ENCODE peak calls at places on chromosomes 4 and X, in seven cellular contexts. F is activated B cell treated with CpG ODN at 0.5 μM for 24 hours, Y is WTC11, P is mucosa of descending colon, W is lower leg skin, B is IMR-90, Q is kidney epithelial cell. I is an unnamed sample.

GRCh38 chrX:63930140-63930539 is 145.1 kb upstream of the ARHGEF9 start:
- DNase-seq in P (no peak), Y (peak), B (no peak), F (no peak), W (no peak), Q (no peak), I (peak)

GRCh38 chr4:81971637-81972036 is 402.2 kb downstream of the HNRNPD start:
- DNase-seq in W (no peak), F (no peak), Y (no peak), P (no peak), Q (no peak), B (no peak), I (no peak)

GRCh38 chr4:112515278-112516075 is 503 bp downstream of the NEUROG2 start:
- DNase-seq in F (peak), W (peak), Q (no peak), P (peak), B (no peak), Y (peak), I (peak)

GRCh38 chr4:110970642-110971041 is 347.8 kb upstream of the PITX2 start:
- DNase-seq in F (no peak), P (peak), Q (no peak), B (peak), W (no peak), Y (peak), I (peak)

GRCh38 chr4:122577189-122577553 is 43.7 kb downstream of the IL21 start:
- DNase-seq in P (no peak), Y (no peak), B (no peak), F (no peak), W (no peak), Q (no peak), I (no peak)

GRCh38 chr4:115090483-115091075 is 22.8 kb downstream of the NDST4 start:
- DNase-seq in W (no peak), F (no peak), Q (peak), B (peak), Y (no peak), P (no peak), I (no peak)

GRCh38 chr4:188941524-188942109 is 802.4 kb downstream of the TRIML1 start:
- DNase-seq in F (no peak), P (no peak), Q (peak), Y (no peak), B (peak), W (no peak), I (no peak)

GRCh38 chrX:119201570-119201969 is 34.5 kb upstream of the PGRMC1 start:
- DNase-seq in F (no peak), B (peak), Y (no peak), Q (no peak), P (no peak), W (no peak), I (no peak)

GRCh38 chr4:163092093-163092492 is 74.6 kb downstream of the NAF1 start:
- DNase-seq in Q (no peak), P (no peak), Y (no peak), B (no peak), F (no peak), W (no peak), I (no peak)

GRCh38 chrX:133660356-133660755 is 245.1 kb upstream of the GPC4 start:
- DNase-seq in P (no peak), F (no peak), W (no peak), Q (no peak), B (peak), Y (no peak), I (no peak)

GRCh38 chr4:1291091-1291490 is 1.4 kb downstream of the MAEA start:
- DNase-seq in W (peak), F (no peak), P (no peak), Y (no peak), B (no peak), Q (no peak), I (no peak)

GRCh38 chr4:8157496-8157895 is 1.1 kb downstream of the ABLIM2 start:
- DNase-seq in Y (peak), Q (no peak), B (no peak), F (no peak), W (no peak), P (peak), I (no peak)

GRCh38 chr4:164616961-164617360 is 137.0 kb upstream of the SMIM31 start:
- DNase-seq in P (no peak), Q (no peak), B (no peak), Y (no peak), F (no peak), W (no peak), I (no peak)

GRCh38 chr4:22607382-22607781 is 85.4 kb upstream of the GBA3 start:
- DNase-seq in Q (no peak), B (peak), P (peak), F (no peak), Y (peak), W (no peak), I (peak)

GRCh38 chr4:5874811-5875465 is 17.9 kb downstream of the CRMP1 start:
- DNase-seq in W (no peak), P (no peak), B (peak), Q (no peak), Y (peak), F (no peak), I (no peak)

GRCh38 chr4:55079451-55080173 is 45.8 kb downstream of the KDR start:
- DNase-seq in Q (no peak), B (no peak), F (no peak), P (no peak), Y (no peak), W (no peak), I (no peak)

GRCh38 chr4:76977731-76978350 is 28.3 kb downstream of the SEPTIN11 start:
- DNase-seq in B (peak), Y (no peak), Q (no peak), F (no peak), W (no peak), P (no peak), I (no peak)

GRCh38 chr4:38948551-38948950 is 80.9 kb downstream of the FAM114A1 start:
- DNase-seq in P (peak), W (no peak), Q (peak), Y (no peak), F (no peak), B (peak), I (no peak)

GRCh38 chr4:99655315-99656081 is 2.1 kb downstream of the C4orf54 start:
- DNase-seq in W (no peak), B (peak), F (no peak), Y (no peak), Q (peak), P (no peak), I (no peak)

GRCh38 chr4:139828966-139829662 is 163.5 kb downstream of the MGST2 start:
- DNase-seq in Y (no peak), P (no peak), Q (no peak), B (no peak), F (no peak), W (no peak), I (no peak)

GRCh38 chrX:8783100-8784098 is 17.8 kb downstream of the FAM9A start:
- DNase-seq in Q (no peak), B (peak), W (no peak), F (no peak), P (no peak), Y (peak), I (peak)

GRCh38 chr4:66655505-66655904 is 889.8 kb downstream of the CENPC start:
- DNase-seq in Q (no peak), Y (no peak), F (no peak), P (no peak), B (no peak), W (no peak), I (no peak)

GRCh38 chr4:40402556-40402955 is 67.4 kb downstream of the CHRNA9 start:
- DNase-seq in P (no peak), F (no peak), Q (no peak), Y (no peak), W (no peak), B (no peak), I (no peak)

GRCh38 chr4:127868196-127868595 is 12.5 kb upstream of the PLK4 start:
- DNase-seq in P (no peak), W (no peak), F (no peak), Y (no peak), Q (no peak), B (peak), I (no peak)

GRCh38 chr4:8726344-8726851 is 133.8 kb downstream of the CPZ start:
- DNase-seq in Y (no peak), W (peak), P (no peak), Q (no peak), F (peak), B (no peak), I (no peak)

GRCh38 chr4:104905546-104905945 is 241.1 kb upstream of the TET2 start:
- DNase-seq in Y (no peak), Q (no peak), B (no peak), F (no peak), P (no peak), W (no peak), I (no peak)

GRCh38 chr4:6020633-6021032 is 2.4 kb upstream of the C4orf50 start:
- DNase-seq in W (no peak), P (no peak), Y (no peak), B (no peak), F (no peak), Q (no peak), I (no peak)

GRCh38 chr4:7824218-7824617 is 115.4 kb downstream of the AFAP1 start:
- DNase-seq in B (peak), P (no peak), Q (no peak), W (no peak), Y (no peak), F (no peak), I (no peak)

GRCh38 chr4:152258804-152259708 is 276.8 kb downstream of the FBXW7 start:
- DNase-seq in Q (peak), W (no peak), B (peak), Y (no peak), P (no peak), F (no peak), I (no peak)

GRCh38 chr4:111675746-111676145 is 469.5 kb upstream of the FAM241A start:
- DNase-seq in W (no peak), B (no peak), Q (no peak), P (no peak), F (no peak), Y (peak), I (no peak)

GRCh38 chr4:27082786-27083185 is 222.1 kb downstream of the STIM2 start:
- DNase-seq in F (no peak), Q (no peak), W (peak), Y (no peak), P (no peak), B (no peak), I (no peak)

GRCh38 chr4:122635205-122635604 is 14.3 kb upstream of the IL21 start:
- DNase-seq in B (no peak), W (no peak), F (no peak), P (no peak), Y (no peak), Q (no peak), I (no peak)

GRCh38 chr4:3402409-3403103 is 39.2 kb upstream of the HGFAC start:
- DNase-seq in P (no peak), W (peak), Q (no peak), Y (no peak), B (peak), F (no peak), I (no peak)

GRCh38 chr4:125985856-125986255 is 671.1 kb downstream of the FAT4 start:
- DNase-seq in W (no peak), Y (peak), P (no peak), F (no peak), Q (no peak), B (no peak), I (no peak)

GRCh38 chrX:16103625-16104024 is 19.7 kb upstream of the GRPR start:
- DNase-seq in F (no peak), W (no peak), B (no peak), Y (no peak), Q (no peak), P (no peak), I (no peak)

DNA sequence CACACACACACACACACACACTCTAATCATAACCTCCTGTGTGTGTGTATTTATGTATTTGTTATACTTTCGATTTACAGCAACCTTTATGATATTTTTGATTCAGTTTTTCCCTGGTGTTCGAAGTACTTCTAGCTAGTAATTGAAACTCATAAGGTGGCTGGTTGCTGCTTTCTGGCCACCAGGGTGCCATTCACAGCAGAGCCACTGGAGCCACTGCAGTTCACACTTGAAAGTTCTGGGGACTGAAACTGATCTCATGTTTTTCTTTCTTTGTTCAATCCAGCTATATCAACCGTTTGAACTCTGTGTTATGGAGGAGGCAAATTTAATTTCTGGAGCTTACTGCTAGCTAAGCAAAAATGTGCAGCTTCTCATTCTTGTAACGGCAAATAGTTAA is 419.4 kb downstream of the ADGRL3 start:
- DNase-seq in F (no peak), B (no peak), Q (no peak), P (no peak), W (no peak), Y (no peak), I (no peak)
- TF ChIP-seq CTCF in F (no peak), B (no peak), Q (peak), P (no peak), W (no peak), Y (no peak), I (peak)

GRCh38 chrX:5236096-5236495 is 992.6 kb downstream of the NLGN4X start:
- DNase-seq in Y (peak), F (no peak), P (no peak), Q (no peak), W (no peak), B (no peak), I (no peak)
- TF ChIP-seq CTCF in Y (no peak), F (no peak), P (no peak), Q (peak), W (no peak), B (no peak), I (no peak)

GRCh38 chr4:134906404-134907023 is 704.9 kb upstream of the PABPC4L start:
- DNase-seq in B (no peak), Y (no peak), Q (no peak), W (no peak), P (no peak), F (no peak), I (peak)
- TF ChIP-seq CTCF in B (no peak), Y (peak), Q (peak), W (no peak), P (no peak), F (no peak), I (peak)

DNA sequence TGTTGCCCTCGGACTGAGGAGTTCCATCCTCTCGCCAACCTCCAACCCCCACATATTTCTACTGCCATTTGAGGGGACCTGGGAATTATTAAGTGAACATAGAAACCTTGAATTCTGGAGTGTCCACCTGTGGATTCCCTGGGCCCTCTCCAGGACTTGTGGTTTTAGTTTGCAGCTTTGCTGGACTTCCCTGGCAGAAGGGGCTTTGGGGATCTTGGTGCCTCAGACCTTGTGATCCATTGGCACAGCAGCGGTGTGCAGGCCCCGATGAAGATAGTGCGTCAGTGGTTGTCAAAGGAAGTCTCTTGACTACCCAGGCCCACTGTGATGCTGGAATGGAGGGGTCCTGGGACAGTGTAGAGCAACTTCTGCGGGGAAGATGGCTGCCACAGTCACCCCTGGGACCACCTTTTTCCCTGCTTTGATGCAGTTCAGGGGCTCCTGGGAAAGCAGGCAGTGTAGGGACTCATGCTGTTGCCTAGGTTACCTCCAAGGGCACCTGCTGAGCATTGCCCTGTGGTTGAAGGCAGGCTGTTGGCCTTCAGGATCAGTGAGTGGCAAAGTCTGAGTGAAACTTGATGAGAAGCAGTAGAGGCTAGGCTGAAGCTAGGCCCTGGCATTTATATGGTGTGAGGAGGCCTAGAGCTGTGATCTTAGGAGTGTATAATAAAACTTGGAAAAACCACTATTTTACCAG is 2.1 kb downstream of the SLC16A2 start:
- DNase-seq in W (no peak), B (no peak), P (no peak), Y (no peak), Q (no peak), F (no peak), I (no peak)
- TF ChIP-seq CTCF in W (no peak), B (no peak), P (no peak), Y (no peak), Q (no peak), F (no peak), I (no peak)

DNA sequence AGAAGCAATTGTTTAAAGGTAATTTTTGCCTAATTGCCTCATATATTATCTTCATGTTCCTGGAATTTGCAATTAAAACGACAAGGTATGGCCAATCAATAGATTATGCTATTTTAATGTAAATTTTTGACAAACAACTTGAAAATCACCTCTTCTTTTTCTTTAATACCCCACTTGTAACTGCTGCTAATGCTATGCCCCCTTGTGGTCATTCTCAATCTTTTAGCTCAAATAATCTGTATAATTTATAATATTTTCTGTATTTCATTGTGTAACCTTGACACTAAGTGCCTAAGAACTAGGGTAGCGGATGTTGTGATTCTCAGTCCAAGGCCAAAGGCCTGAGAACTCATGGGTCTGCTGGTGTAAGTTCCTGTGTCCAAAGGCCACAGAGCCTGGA is 831.7 kb upstream of the POU3F4 start:
- DNase-seq in P (no peak), W (no peak), B (no peak), F (no peak), Q (no peak), Y (no peak), I (no peak)
- TF ChIP-seq CTCF in P (no peak), W (no peak), B (peak), F (no peak), Q (no peak), Y (no peak), I (peak)